ENCODE peak calls at places on chromosomes 13 and 19, in nine cellular contexts. One of them, this sample, is unnamed.

GRCh38 chr13:76533251-76533650 is 353.0 kb downstream of the KCTD12 start:
- DNase-seq in osteocyte: no peak
- DNase-seq in breast epithelium: no peak
- DNase-seq in AG08396: no peak
- DNase-seq in hepatic stellate cell: no peak
- DNase-seq in epithelial cell of proximal tubule: no peak
- DNase-seq in heart right ventricle: no peak
- DNase-seq in HEK293T: no peak
- DNase-seq in NCI-H460: no peak
- DNase-seq in this sample: no peak

GRCh38 chr13:75402787-75403186 is 79.2 kb downstream of the TBC1D4 start:
- DNase-seq in NCI-H460: no peak
- DNase-seq in heart right ventricle: peak
- DNase-seq in AG08396: no peak
- DNase-seq in osteocyte: no peak
- DNase-seq in epithelial cell of proximal tubule: no peak
- DNase-seq in hepatic stellate cell: no peak
- DNase-seq in breast epithelium: no peak
- DNase-seq in HEK293T: no peak
- DNase-seq in this sample: peak

GRCh38 chr19:38535212-38535611 is 82.5 kb downstream of the MAP4K1 start:
- DNase-seq in osteocyte: no peak
- DNase-seq in NCI-H460: no peak
- DNase-seq in breast epithelium: no peak
- DNase-seq in heart right ventricle: no peak
- DNase-seq in hepatic stellate cell: no peak
- DNase-seq in epithelial cell of proximal tubule: no peak
- DNase-seq in HEK293T: no peak
- DNase-seq in AG08396: no peak
- DNase-seq in this sample: no peak

GRCh38 chr13:112896736-112897602 is 72.0 kb upstream of the MCF2L start:
- DNase-seq in NCI-H460: no peak
- DNase-seq in hepatic stellate cell: no peak
- DNase-seq in osteocyte: no peak
- DNase-seq in heart right ventricle: no peak
- DNase-seq in breast epithelium: peak
- DNase-seq in HEK293T: no peak
- DNase-seq in AG08396: no peak
- DNase-seq in epithelial cell of proximal tubule: no peak
- DNase-seq in this sample: no peak

GRCh38 chr19:13953021-13953531 is 767 bp downstream of the DCAF15 start:
- DNase-seq in AG08396: peak
- DNase-seq in HEK293T: no peak
- DNase-seq in epithelial cell of proximal tubule: no peak
- DNase-seq in breast epithelium: no peak
- DNase-seq in osteocyte: no peak
- DNase-seq in heart right ventricle: peak
- DNase-seq in NCI-H460: no peak
- DNase-seq in hepatic stellate cell: peak
- DNase-seq in this sample: no peak

GRCh38 chr19:28436320-28436719 is 776.6 kb downstream of the UQCRFS1 start:
- DNase-seq in heart right ventricle: no peak
- DNase-seq in hepatic stellate cell: no peak
- DNase-seq in breast epithelium: no peak
- DNase-seq in osteocyte: no peak
- DNase-seq in HEK293T: no peak
- DNase-seq in NCI-H460: no peak
- DNase-seq in epithelial cell of proximal tubule: no peak
- DNase-seq in AG08396: no peak
- DNase-seq in this sample: no peak

GRCh38 chr13:28441533-28441928 is 53.4 kb downstream of the FLT1 start:
- DNase-seq in epithelial cell of proximal tubule: no peak
- DNase-seq in HEK293T: no peak
- DNase-seq in breast epithelium: no peak
- DNase-seq in osteocyte: no peak
- DNase-seq in NCI-H460: no peak
- DNase-seq in heart right ventricle: no peak
- DNase-seq in hepatic stellate cell: no peak
- DNase-seq in AG08396: no peak
- DNase-seq in this sample: no peak

GRCh38 chr19:40803857-40804782 is 5.1 kb downstream of the EGLN2 start:
- DNase-seq in heart right ventricle: peak
- DNase-seq in AG08396: no peak
- DNase-seq in hepatic stellate cell: no peak
- DNase-seq in HEK293T: no peak
- DNase-seq in breast epithelium: no peak
- DNase-seq in epithelial cell of proximal tubule: no peak
- DNase-seq in NCI-H460: no peak
- DNase-seq in osteocyte: no peak
- DNase-seq in this sample: peak

GRCh38 chr19:50510700-50511068 is 307 bp downstream of the JOSD2 start:
- DNase-seq in HEK293T: no peak
- DNase-seq in epithelial cell of proximal tubule: no peak
- DNase-seq in osteocyte: no peak
- DNase-seq in NCI-H460: no peak
- DNase-seq in breast epithelium: no peak
- DNase-seq in hepatic stellate cell: no peak
- DNase-seq in AG08396: no peak
- DNase-seq in heart right ventricle: no peak
- DNase-seq in this sample: no peak

GRCh38 chr19:19142347-19142746 is 4.1 kb upstream of the TMEM161A start:
- DNase-seq in hepatic stellate cell: no peak
- DNase-seq in epithelial cell of proximal tubule: no peak
- DNase-seq in breast epithelium: no peak
- DNase-seq in NCI-H460: no peak
- DNase-seq in osteocyte: no peak
- DNase-seq in HEK293T: no peak
- DNase-seq in AG08396: no peak
- DNase-seq in heart right ventricle: no peak
- DNase-seq in this sample: no peak

GRCh38 chr19:38710416-38710702 is 33.9 kb downstream of the CAPN12 start:
- DNase-seq in AG08396: peak
- DNase-seq in osteocyte: no peak
- DNase-seq in epithelial cell of proximal tubule: no peak
- DNase-seq in NCI-H460: no peak
- DNase-seq in HEK293T: no peak
- DNase-seq in heart right ventricle: no peak
- DNase-seq in breast epithelium: no peak
- DNase-seq in hepatic stellate cell: no peak
- DNase-seq in this sample: no peak

GRCh38 chr13:77810430-77810829 is 108.2 kb downstream of the EDNRB start:
- DNase-seq in osteocyte: no peak
- DNase-seq in breast epithelium: no peak
- DNase-seq in HEK293T: peak
- DNase-seq in heart right ventricle: no peak
- DNase-seq in NCI-H460: peak
- DNase-seq in hepatic stellate cell: no peak
- DNase-seq in AG08396: peak
- DNase-seq in epithelial cell of proximal tubule: no peak
- DNase-seq in this sample: no peak

GRCh38 chr13:22196777-22197176 is 525.9 kb downstream of the FGF9 start:
- DNase-seq in osteocyte: no peak
- DNase-seq in epithelial cell of proximal tubule: no peak
- DNase-seq in NCI-H460: no peak
- DNase-seq in heart right ventricle: no peak
- DNase-seq in breast epithelium: no peak
- DNase-seq in AG08396: no peak
- DNase-seq in hepatic stellate cell: no peak
- DNase-seq in HEK293T: no peak
- DNase-seq in this sample: no peak

GRCh38 chr13:40059540-40060232 is 404.2 kb downstream of the COG6 start:
- DNase-seq in epithelial cell of proximal tubule: no peak
- DNase-seq in NCI-H460: no peak
- DNase-seq in osteocyte: no peak
- DNase-seq in AG08396: no peak
- DNase-seq in HEK293T: no peak
- DNase-seq in heart right ventricle: no peak
- DNase-seq in hepatic stellate cell: no peak
- DNase-seq in breast epithelium: no peak
- DNase-seq in this sample: no peak

GRCh38 chr19:1076951-1077350 is 10.0 kb downstream of the ARHGAP45 start:
- DNase-seq in heart right ventricle: peak
- DNase-seq in NCI-H460: no peak
- DNase-seq in breast epithelium: no peak
- DNase-seq in HEK293T: no peak
- DNase-seq in AG08396: no peak
- DNase-seq in epithelial cell of proximal tubule: no peak
- DNase-seq in osteocyte: no peak
- DNase-seq in hepatic stellate cell: peak
- DNase-seq in this sample: peak